ENCODE peak calls at places on chromosomes 7 and 10, in five cellular contexts. D, Y, C, R and O are unnamed samples.

GRCh38 chr7:41592226-41592625 is 110.7 kb downstream of the INHBA start:
- DNase-seq in D (no peak), Y (no peak), C (no peak), R (no peak), O (no peak)

GRCh38 chr10:65950075-65950474 is 975.8 kb upstream of the LRRTM3 start:
- DNase-seq in D (no peak), Y (no peak), C (no peak), R (no peak), O (no peak)

GRCh38 chr7:7433736-7434260 is 101.9 kb downstream of the COL28A1 start:
- DNase-seq in D (no peak), Y (no peak), C (no peak), R (no peak), O (no peak)

GRCh38 chr7:135210818-135211178 is 528 bp downstream of the WDR91 start:
- DNase-seq in D (peak; percentile 16), Y (no peak), C (no peak), R (no peak), O (no peak)

GRCh38 chr10:8584666-8585065 is 530.2 kb downstream of the GATA3 start:
- DNase-seq in D (no peak), Y (no peak), C (no peak), R (no peak), O (no peak)

GRCh38 chr7:70417061-70417655 is 714.8 kb upstream of the GALNT17 start:
- DNase-seq in D (no peak), Y (no peak), C (peak; percentile 71), R (no peak), O (peak; percentile 51)

GRCh38 chr10:68110027-68110426 is 739 bp downstream of the MYPN start:
- DNase-seq in D (no peak), Y (no peak), C (no peak), R (no peak), O (no peak)

GRCh38 chr7:149126662-149127321 is 668 bp upstream of the ZNF425 start:
- DNase-seq in D (peak; percentile 59), Y (no peak), C (peak; percentile 79), R (no peak), O (peak; percentile 57)

GRCh38 chr7:73903321-73904218 is 42.6 kb downstream of the TMEM270 start:
- DNase-seq in D (no peak), Y (no peak), C (no peak), R (no peak), O (no peak)